ENCODE peak calls at places on chromosomes 12 and 14, in five cellular contexts. X, W, G, Y and U are unnamed samples.

GRCh38 chr12:32301216-32301615 is 98.1 kb upstream of the FGD4 start:
- DNase-seq in X (no peak), W (no peak), G (no peak), Y (no peak), U (no peak)

GRCh38 chr14:106417224-106418049 is 891.1 kb downstream of the TMEM121 start:
- DNase-seq in X (peak), W (no peak), G (peak), Y (peak), U (no peak)

GRCh38 chr12:116673713-116674112 is 64.2 kb downstream of the SPRING1 start:
- DNase-seq in X (peak), W (peak), G (no peak), Y (no peak), U (no peak)

GRCh38 chr14:70887207-70888150 is 19.8 kb upstream of the PCNX1 start:
- DNase-seq in X (no peak), W (no peak), G (no peak), Y (no peak), U (no peak)

GRCh38 chr12:85740190-85740589 is 96.0 kb downstream of the RASSF9 start:
- DNase-seq in X (no peak), W (no peak), G (no peak), Y (no peak), U (no peak)

GRCh38 chr12:5262450-5262849 is 169.5 kb upstream of the NTF3 start:
- DNase-seq in X (no peak), W (no peak), G (no peak), Y (no peak), U (no peak)

GRCh38 chr12:121765573-121765972 is 27.9 kb downstream of the RHOF start:
- DNase-seq in X (no peak), W (no peak), G (no peak), Y (no peak), U (no peak)

GRCh38 chr12:101859664-101860607 is 17.4 kb upstream of the DRAM1 start:
- DNase-seq in X (no peak), W (no peak), G (no peak), Y (no peak), U (no peak)

GRCh38 chr14:70773182-70773862 is 36.0 kb downstream of the MAP3K9 start:
- DNase-seq in X (no peak), W (no peak), G (no peak), Y (no peak), U (no peak)

GRCh38 chr12:107393043-107393725 is 292.4 kb upstream of the PWP1 start:
- DNase-seq in X (no peak), W (no peak), G (no peak), Y (no peak), U (no peak)

GRCh38 chr14:105255021-105255507 is 6.7 kb downstream of the BTBD6 start:
- DNase-seq in X (no peak), W (no peak), G (no peak), Y (no peak), U (no peak)

GRCh38 chr12:77943466-77943865 is 112.8 kb downstream of the NAV3 start:
- DNase-seq in X (no peak), W (peak), G (no peak), Y (no peak), U (no peak)

GRCh38 chr12:49665384-49665783 is 41.8 kb downstream of the FMNL3 start:
- DNase-seq in X (no peak), W (no peak), G (no peak), Y (no peak), U (no peak)

GRCh38 chr14:63164108-63164683 is 40.0 kb upstream of the RHOJ start:
- DNase-seq in X (no peak), W (no peak), G (no peak), Y (no peak), U (no peak)

GRCh38 chr14:61524211-61524806 is 171.0 kb upstream of the HIF1A start:
- DNase-seq in X (peak), W (peak), G (no peak), Y (no peak), U (no peak)

GRCh38 chr14:51261151-51261550 is 21.1 kb downstream of the TMX1 start:
- DNase-seq in X (no peak), W (no peak), G (no peak), Y (no peak), U (no peak)

GRCh38 chr12:122028601-122029560 is 7.2 kb downstream of the BCL7A start:
- DNase-seq in X (no peak), W (no peak), G (no peak), Y (no peak), U (no peak)

GRCh38 chr12:48109424-48109823 is 3.5 kb upstream of the SENP1 start:
- DNase-seq in X (no peak), W (no peak), G (no peak), Y (no peak), U (no peak)

GRCh38 chr14:61836807-61837206 is 74.6 kb downstream of the SNAPC1 start:
- DNase-seq in X (no peak), W (no peak), G (no peak), Y (no peak), U (no peak)

GRCh38 chr12:108752387-108752786 is 21.1 kb upstream of the CORO1C start:
- DNase-seq in X (no peak), W (no peak), G (no peak), Y (no peak), U (no peak)

GRCh38 chr12:19849208-19849607 is 409.9 kb downstream of the AEBP2 start:
- DNase-seq in X (no peak), W (no peak), G (no peak), Y (no peak), U (no peak)

GRCh38 chr12:112191201-112191600 is 65.8 kb downstream of the TRAFD1 start:
- DNase-seq in X (no peak), W (no peak), G (no peak), Y (no peak), U (no peak)

GRCh38 chr12:51726931-51727330 is 121.6 kb downstream of the FIGNL2 start:
- DNase-seq in X (no peak), W (no peak), G (no peak), Y (no peak), U (no peak)

GRCh38 chr12:2675776-2676175 is 119.0 kb upstream of the FKBP4 start:
- DNase-seq in X (no peak), W (no peak), G (no peak), Y (no peak), U (no peak)

GRCh38 chr12:39102474-39103209 is 197.3 kb upstream of the CPNE8 start:
- DNase-seq in X (no peak), W (no peak), G (no peak), Y (no peak), U (no peak)

GRCh38 chr12:67430708-67431335 is 161.7 kb downstream of the CAND1 start:
- DNase-seq in X (no peak), W (no peak), G (no peak), Y (peak), U (no peak)

GRCh38 chr12:13000616-13000934 is 510 bp upstream of the HEBP1 start:
- DNase-seq in X (peak), W (no peak), G (no peak), Y (no peak), U (no peak)

GRCh38 chr14:74985806-74986205 is 16.9 kb upstream of the EIF2B2 start:
- DNase-seq in X (no peak), W (no peak), G (no peak), Y (no peak), U (no peak)

GRCh38 chr14:104118006-104118844 is 20.2 kb upstream of the KIF26A start:
- DNase-seq in X (no peak), W (no peak), G (no peak), Y (peak), U (no peak)

GRCh38 chr12:49543914-49544815 is 5.3 kb downstream of the KCNH3 start:
- DNase-seq in X (no peak), W (no peak), G (no peak), Y (peak), U (no peak)

GRCh38 chr14:23865502-23865901 is 88.1 kb upstream of the DHRS4 start:
- DNase-seq in X (no peak), W (no peak), G (no peak), Y (no peak), U (no peak)

GRCh38 chr14:91416744-91417133 is 881 bp downstream of the CCDC88C start:
- DNase-seq in X (peak), W (no peak), G (no peak), Y (no peak), U (no peak)

GRCh38 chr12:98449601-98450000 is 65.8 kb upstream of the TMPO start:
- DNase-seq in X (no peak), W (no peak), G (no peak), Y (no peak), U (no peak)

GRCh38 chr12:77494306-77494705 is 336.4 kb upstream of the NAV3 start:
- DNase-seq in X (no peak), W (no peak), G (no peak), Y (no peak), U (no peak)

GRCh38 chr12:10227648-10228047 is 15.0 kb downstream of the GABARAPL1 start:
- DNase-seq in X (no peak), W (no peak), G (no peak), Y (no peak), U (no peak)

GRCh38 chr14:105179191-105179590 is 1.9 kb downstream of the NUDT14 start:
- DNase-seq in X (no peak), W (no peak), G (no peak), Y (no peak), U (no peak)

GRCh38 chr12:12803186-12803585 is 10.0 kb upstream of the DDX47 start:
- DNase-seq in X (peak), W (peak), G (no peak), Y (peak), U (no peak)

GRCh38 chr12:103705927-103706326 is 118.9 kb downstream of the STAB2 start:
- DNase-seq in X (peak), W (no peak), G (no peak), Y (no peak), U (no peak)

GRCh38 chr14:100731846-100732765 is 5.4 kb downstream of the DLK1 start:
- DNase-seq in X (no peak), W (no peak), G (no peak), Y (peak), U (no peak)